ENCODE peak calls at places on chromosome 3, in six cellular contexts. I is HT1080, X is ELF-1, O is KG1, Q is GM18507, P is GM23338. T is an unnamed sample.

GRCh38 chr3:194685723-194686413 is at the start of gene FAM43A:
- DNase-seq in Q (no peak), P (peak), O (peak), X (peak), I (peak), T (peak)

GRCh38 chr3:13069495-13069894 is 3.7 kb downstream of the IQSEC1 start:
- DNase-seq in Q (no peak), I (no peak), O (no peak), X (no peak), P (no peak), T (no peak)

GRCh38 chr3:79086514-79086913 is 681.3 kb downstream of the ROBO1 start:
- DNase-seq in P (peak), Q (peak), X (peak), I (peak), O (no peak), T (peak)

GRCh38 chr3:70090322-70090913 is 90.9 kb downstream of the SAMMSON start:
- DNase-seq in P (peak), I (no peak), O (peak), X (no peak), Q (peak), T (peak)

GRCh38 chr3:78994174-78995027 is 773.4 kb downstream of the ROBO1 start:
- DNase-seq in X (no peak), Q (no peak), O (no peak), P (peak), I (no peak), T (no peak)

GRCh38 chr3:81716870-81717509 is 44.5 kb downstream of the GBE1 start:
- DNase-seq in Q (no peak), P (peak), I (no peak), O (no peak), X (no peak), T (peak)

GRCh38 chr3:85360742-85361387 is 402.1 kb downstream of the CADM2 start:
- DNase-seq in Q (no peak), I (peak), X (peak), P (peak), O (no peak), T (no peak)

GRCh38 chr3:126500016-126500415 is 17.6 kb downstream of the UROC1 start:
- DNase-seq in X (no peak), I (no peak), P (no peak), O (no peak), Q (no peak), T (no peak)

GRCh38 chr3:33034601-33035000 is 62.3 kb downstream of the GLB1 start:
- DNase-seq in P (no peak), O (no peak), I (no peak), X (no peak), Q (no peak), T (no peak)